ENCODE peak calls at places on chromosomes 4 and X, in nine cellular contexts. M, H, J, O, D, F, S, E and X are unnamed samples.
A peak's percentile ranks its signal among the peaks of the same experiment; 100 is the strongest.

GRCh38 chr4:185508162-185508561 is 27.1 kb downstream of the PDLIM3 start:
- DNase-seq in M (no peak), H (no peak), J (no peak), O (no peak), D (no peak), F (no peak), S (no peak), E (no peak), X (no peak)

GRCh38 chrX:68828740-68829593 is at the start of gene EFNB1:
- DNase-seq in M (peak; percentile 81), H (peak; percentile 92), J (peak; percentile 90), O (peak; percentile 93), D (peak; percentile 96), F (peak; percentile 90), S (peak; percentile 92), E (peak; percentile 88), X (peak; percentile 92)

GRCh38 chr4:185717018-185717726 is 94.8 kb downstream of the SORBS2 start:
- DNase-seq in M (no peak), H (no peak), J (no peak), O (no peak), D (no peak), F (no peak), S (no peak), E (no peak), X (no peak)

GRCh38 chr4:16916719-16917337 is 18.4 kb upstream of the LDB2 start:
- DNase-seq in M (no peak), H (peak; percentile 83), J (peak; percentile 45), O (no peak), D (peak; percentile 81), F (peak; percentile 30), S (no peak), E (no peak), X (peak; percentile 71)

GRCh38 chr4:84684361-84684760 is 101.4 kb downstream of the CDS1 start:
- DNase-seq in M (no peak), H (no peak), J (no peak), O (no peak), D (no peak), F (no peak), S (no peak), E (no peak), X (no peak)

GRCh38 chr4:119498520-119498919 is 130.1 kb downstream of the PDE5A start:
- DNase-seq in M (peak; percentile 22), H (no peak), J (peak; percentile 7), O (no peak), D (no peak), F (peak; percentile 25), S (no peak), E (peak; percentile 68), X (no peak)

GRCh38 chrX:100381613-100382012 is 28.5 kb downstream of the PCDH19 start:
- DNase-seq in M (no peak), H (no peak), J (no peak), O (no peak), D (no peak), F (no peak), S (no peak), E (no peak), X (no peak)

GRCh38 chrX:2397648-2398340 is 103.0 kb downstream of the DHRSX start:
- DNase-seq in M (no peak), H (no peak), J (no peak), O (no peak), D (no peak), F (no peak), S (no peak), E (no peak), X (no peak)

GRCh38 chr4:163565228-163566040 is 70.9 kb downstream of the TMA16 start:
- DNase-seq in M (no peak), H (no peak), J (no peak), O (no peak), D (no peak), F (no peak), S (no peak), E (no peak), X (no peak)

GRCh38 chrX:136250191-136251041 is 784 bp downstream of the MAP7D3 start:
- DNase-seq in M (no peak), H (no peak), J (no peak), O (no peak), D (no peak), F (no peak), S (no peak), E (no peak), X (peak; percentile 31)